ENCODE peak calls at places on chromosomes 1 and 21, in four cellular contexts. B is K562, J is HepG2, S is GM12878. T is an unnamed sample.

GRCh38 chr1:85229574-85230097 is 28.8 kb upstream of the SYDE2 start:
- DNase-seq in B (no peak), J (peak; percentile 50), S (no peak), T (no peak)

GRCh38 chr21:16536661-16537359 is 807.0 kb downstream of the USP25 start:
- DNase-seq in B (no peak), J (no peak), S (no peak), T (no peak)

GRCh38 chr1:206634365-206635079 is 814 bp upstream of the DYRK3 start:
- DNase-seq in B (peak; percentile 70), J (peak; percentile 81), S (no peak), T (peak; percentile 74)

GRCh38 chr1:30927448-30927847 is 18.9 kb upstream of the SDC3 start:
- DNase-seq in B (no peak), J (no peak), S (no peak), T (no peak)

GRCh38 chr1:41758904-41759548 is 159.7 kb downstream of the HIVEP3 start:
- DNase-seq in B (no peak), J (no peak), S (no peak), T (no peak)

GRCh38 chr1:94942171-94943128 is 15.5 kb upstream of the CNN3 start:
- DNase-seq in B (no peak), J (peak; percentile 51), S (no peak), T (no peak)

GRCh38 chr1:80278936-80279335 is 1272.4 kb upstream of the ADGRL4 start:
- DNase-seq in B (no peak), J (no peak), S (no peak), T (no peak)

GRCh38 chr21:41328660-41329300 is 12.2 kb downstream of the FAM3B start:
- DNase-seq in B (no peak), J (no peak), S (no peak), T (no peak)

GRCh38 chr1:231260351-231260750 is 19.3 kb downstream of the GNPAT start:
- DNase-seq in B (no peak), J (no peak), S (no peak), T (no peak)

GRCh38 chr1:78424720-78425119 is 66.1 kb upstream of the PTGFR start:
- DNase-seq in B (no peak), J (no peak), S (no peak), T (no peak)

GRCh38 chr1:55536466-55536865 is 321.3 kb upstream of the USP24 start:
- DNase-seq in B (no peak), J (no peak), S (no peak), T (no peak)

GRCh38 chr1:16630661-16631247 is 17.4 kb upstream of the NBPF1 start:
- DNase-seq in B (peak; percentile 84), J (no peak), S (no peak), T (no peak)

GRCh38 chr21:45577806-45578801 is 35.9 kb upstream of the SLC19A1 start:
- DNase-seq in B (no peak), J (peak; percentile 30), S (no peak), T (no peak)

GRCh38 chr1:15337656-15338402 is 71.9 kb upstream of the EFHD2 start:
- DNase-seq in B (no peak), J (no peak), S (no peak), T (no peak)

GRCh38 chr1:6165441-6165985 is 14.6 kb downstream of the CHD5 start:
- DNase-seq in B (no peak), J (no peak), S (no peak), T (no peak)

GRCh38 chr1:55959136-55959548 is 620.2 kb downstream of the PLPP3 start:
- DNase-seq in B (no peak), J (no peak), S (no peak), T (no peak)

GRCh38 chr1:207987164-207987563 is 76.2 kb upstream of the CD34 start:
- DNase-seq in B (no peak), J (no peak), S (no peak), T (no peak)

GRCh38 chr1:106975944-106976343 is 80.5 kb upstream of the PRMT6 start:
- DNase-seq in B (no peak), J (no peak), S (no peak), T (no peak)

GRCh38 chr21:42081931-42082381 is 10.8 kb downstream of the UMODL1 start:
- DNase-seq in B (no peak), J (no peak), S (no peak), T (no peak)

GRCh38 chr1:12488666-12489354 is 129.2 kb downstream of the DHRS3 start:
- DNase-seq in B (no peak), J (no peak), S (no peak), T (no peak)

GRCh38 chr1:228059536-228060457 is 22.7 kb upstream of the ARF1 start:
- DNase-seq in B (peak; percentile 95), J (no peak), S (no peak), T (peak; percentile 99)

GRCh38 chr1:3548156-3548893 is 63.0 kb downstream of the MEGF6 start:
- DNase-seq in B (no peak), J (no peak), S (no peak), T (no peak)

GRCh38 chr1:100811808-100812207 is 82.8 kb downstream of the EXTL2 start:
- DNase-seq in B (no peak), J (no peak), S (no peak), T (no peak)

GRCh38 chr21:45335151-45335760 is 47.6 kb upstream of the POFUT2 start:
- DNase-seq in B (no peak), J (no peak), S (no peak), T (no peak)

GRCh38 chr21:30502041-30502440 is at the start of gene KRTAP19-5:
- DNase-seq in B (no peak), J (no peak), S (no peak), T (no peak)

GRCh38 chr1:16371725-16372124 is 4.7 kb downstream of the SZRD1 start:
- DNase-seq in B (peak; percentile 3), J (no peak), S (no peak), T (no peak)

GRCh38 chr1:58755468-58755872 is 28.4 kb downstream of the JUN start:
- DNase-seq in B (no peak), J (peak; percentile 83), S (peak; percentile 33), T (no peak)

GRCh38 chr21:34270406-34270805 is 93.4 kb upstream of the KCNE2 start:
- DNase-seq in B (no peak), J (no peak), S (no peak), T (no peak)

GRCh38 chr21:34271452-34271851 is 92.4 kb upstream of the KCNE2 start:
- DNase-seq in B (no peak), J (no peak), S (no peak), T (no peak)

GRCh38 chr21:34276711-34277425 is 86.9 kb upstream of the KCNE2 start:
- DNase-seq in B (no peak), J (no peak), S (peak; percentile 21), T (no peak)

GRCh38 chr21:34272321-34272720 is 91.5 kb upstream of the KCNE2 start:
- DNase-seq in B (no peak), J (no peak), S (no peak), T (no peak)

DNA sequence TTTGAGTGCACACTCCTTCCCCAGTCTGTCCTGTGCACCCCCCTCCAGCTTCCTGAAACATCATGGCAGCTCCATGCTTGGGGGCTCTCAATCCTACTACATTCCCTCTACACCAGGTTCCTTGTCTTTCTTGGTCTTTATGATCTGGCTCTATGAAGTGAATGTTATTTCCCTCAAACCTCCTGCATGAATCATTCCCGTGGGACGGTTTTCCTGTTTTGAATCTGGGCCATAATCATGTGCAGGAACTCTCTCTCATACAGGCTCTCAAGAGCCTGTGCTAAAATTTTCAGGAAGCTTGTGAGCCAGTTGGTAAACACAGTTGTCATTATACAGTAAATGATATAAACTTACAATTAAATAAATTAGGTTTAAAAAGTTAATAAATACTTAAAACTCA is 89.8 kb upstream of the KCNE2 start:
- DNase-seq in B (no peak), J (no peak), S (no peak), T (no peak)
- TF ChIP-seq FOXK2 in B (no peak), J (no peak), S (no peak), T (no peak)

GRCh38 chr1:67532452-67533216 is 102.4 kb upstream of the SERBP1 start:
- DNase-seq in B (peak; percentile 59), J (peak; percentile 85), S (peak; percentile 15), T (peak; percentile 85)

GRCh38 chr1:67528141-67528540 is 97.9 kb upstream of the SERBP1 start:
- DNase-seq in B (no peak), J (no peak), S (no peak), T (no peak)

GRCh38 chr1:67534627-67535065 is 104.4 kb upstream of the SERBP1 start:
- DNase-seq in B (no peak), J (peak; percentile 99), S (no peak), T (no peak)

GRCh38 chr1:67525053-67525760 is 95.0 kb upstream of the SERBP1 start:
- DNase-seq in B (no peak), J (no peak), S (no peak), T (no peak)

DNA sequence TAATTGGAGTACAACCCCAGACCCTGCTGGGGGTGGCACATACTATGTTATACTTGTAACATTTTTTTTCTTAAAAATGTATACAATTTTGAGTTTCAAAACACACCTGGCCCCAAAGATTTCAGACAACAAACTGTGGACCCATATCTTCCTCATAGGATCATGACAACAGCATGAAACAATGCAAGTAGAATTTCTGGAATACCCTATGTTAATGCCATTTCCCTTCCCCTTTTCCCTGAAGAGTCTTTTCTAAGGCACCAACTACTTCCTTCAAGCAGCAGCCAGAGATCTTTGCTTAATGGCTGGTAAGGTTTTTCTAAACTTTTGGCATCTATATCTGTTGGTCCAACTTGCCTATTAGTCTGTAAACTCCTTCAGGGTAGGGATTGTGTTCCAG is 99.9 kb upstream of the SERBP1 start:
- DNase-seq in B (no peak), J (no peak), S (no peak), T (no peak)
- TF ChIP-seq FOXK2 in B (no peak), J (no peak), S (no peak), T (no peak)

GRCh38 chr1:155880251-155880650 is 20.9 kb downstream of the SYT11 start:
- DNase-seq in B (no peak), J (no peak), S (no peak), T (no peak)
- TF ChIP-seq FOXK2 in B (no peak), J (no peak), S (no peak), T (no peak)

GRCh38 chr1:149887456-149888159 is 11.8 kb upstream of the BOLA1 start:
- DNase-seq in B (peak; percentile 75), J (peak; percentile 98), S (peak; percentile 50), T (peak; percentile 76)
- TF ChIP-seq FOXK2 in B (no peak), J (no peak), S (no peak), T (no peak)

GRCh38 chr1:224127925-224128819 is 14.3 kb downstream of the FBXO28 start:
- DNase-seq in B (no peak), J (no peak), S (no peak), T (no peak)
- TF ChIP-seq FOXK2 in B (no peak), J (no peak), S (no peak), T (no peak)

GRCh38 chr1:115807723-115808122 is 33.2 kb downstream of the NHLH2 start:
- DNase-seq in B (peak; percentile 60), J (peak; percentile 64), S (peak; percentile 13), T (peak; percentile 70)
- TF ChIP-seq FOXK2 in B (no peak), J (no peak), S (no peak), T (no peak)